ENCODE peak calls at places on chromosomes 7 and 10, in eight cellular contexts. F, D, T, J, V, E, S and Q are unnamed samples.

GRCh38 chr10:28984431-28984830 is 304.4 kb upstream of the LYZL1 start:
- DNase-seq in F (peak; percentile 93), D (no peak), T (peak; percentile 38), J (no peak), V (peak; percentile 33), E (no peak), S (no peak), Q (no peak)

GRCh38 chr7:157691521-157692155 is 354.8 kb downstream of the DNAJB6 start:
- DNase-seq in F (peak; percentile 4), D (no peak), T (no peak), J (peak; percentile 56), V (no peak), E (peak; percentile 67), S (no peak), Q (no peak)

GRCh38 chr7:74312418-74313021 is 23.3 kb downstream of the CLIP2 start:
- DNase-seq in F (no peak), D (peak; percentile 60), T (no peak), J (peak; percentile 30), V (no peak), E (no peak), S (no peak), Q (no peak)

GRCh38 chr10:63217120-63217605 is 84.0 kb downstream of the NRBF2 start:
- DNase-seq in F (peak; percentile 74), D (peak; percentile 27), T (no peak), J (peak; percentile 54), V (peak; percentile 44), E (no peak), S (no peak), Q (peak; percentile 72)

GRCh38 chr7:121305109-121305508 is 23.7 kb upstream of the WNT16 start:
- DNase-seq in F (no peak), D (no peak), T (no peak), J (no peak), V (no peak), E (no peak), S (no peak), Q (peak; percentile 43)

GRCh38 chr7:114310344-114311118 is 104.1 kb upstream of the FOXP2 start:
- DNase-seq in F (no peak), D (no peak), T (no peak), J (no peak), V (no peak), E (no peak), S (no peak), Q (no peak)

GRCh38 chr7:79293655-79294142 is 159.8 kb downstream of the MAGI2 start:
- DNase-seq in F (no peak), D (no peak), T (no peak), J (no peak), V (peak; percentile 86), E (no peak), S (no peak), Q (no peak)

GRCh38 chr10:24603333-24603732 is 120.4 kb downstream of the ARHGAP21 start:
- DNase-seq in F (no peak), D (no peak), T (no peak), J (no peak), V (no peak), E (no peak), S (no peak), Q (no peak)

GRCh38 chr7:134463751-134464150 is 4.9 kb upstream of the AKR1B1 start:
- DNase-seq in F (no peak), D (no peak), T (no peak), J (no peak), V (no peak), E (no peak), S (no peak), Q (no peak)

GRCh38 chr7:5591547-5591899 is 167.9 kb upstream of the TNRC18 start:
- DNase-seq in F (peak; percentile 35), D (no peak), T (no peak), J (peak; percentile 70), V (peak; percentile 72), E (no peak), S (no peak), Q (peak; percentile 74)

GRCh38 chr10:119103687-119104652 is at the start of gene DENND10:
- DNase-seq in F (peak; percentile 76), D (peak; percentile 73), T (peak; percentile 99), J (peak; percentile 100), V (no peak), E (peak; percentile 83), S (no peak), Q (peak; percentile 85)

GRCh38 chr7:26779978-26780595 is 84.3 kb downstream of the SKAP2 start:
- DNase-seq in F (no peak), D (no peak), T (no peak), J (no peak), V (no peak), E (no peak), S (no peak), Q (no peak)

DNA sequence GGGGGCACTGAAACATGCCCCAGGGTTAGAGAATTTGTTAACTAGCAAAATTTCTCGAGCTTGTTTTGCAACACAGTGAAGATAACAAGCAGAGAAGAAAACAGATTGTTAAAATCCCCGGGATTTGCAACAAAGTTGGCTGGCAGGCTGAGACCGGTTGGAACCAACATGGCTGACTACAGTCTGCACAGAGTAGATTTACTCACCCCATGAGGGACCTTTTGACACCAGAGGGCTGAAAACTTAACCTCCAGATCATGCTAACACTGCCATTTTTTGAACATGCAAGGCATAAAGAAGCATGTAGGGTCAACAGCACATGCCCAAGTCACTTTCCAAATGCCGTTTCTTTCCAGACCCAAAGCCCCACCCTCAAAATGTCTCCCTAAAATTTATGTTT is 95.2 kb upstream of the TMEM26 start:
- DNase-seq in F (no peak), D (no peak), T (no peak), J (no peak), V (no peak), E (no peak), S (no peak), Q (no peak)
- H2AFZ ChIP-seq in F (no peak overlapping the region), D (no peak overlapping the region), T (peak overlapping the region; percentile 28), J (no peak overlapping the region), V (no peak overlapping the region), E (no peak overlapping the region), S (no peak overlapping the region), Q (peak overlapping the region; percentile 84)

GRCh38 chr7:100673942-100674431 is 447 bp downstream of the GNB2 start:
- DNase-seq in F (no peak), D (no peak), T (peak; percentile 69), J (peak; percentile 69), V (no peak), E (peak; percentile 76), S (no peak), Q (no peak)

GRCh38 chr7:100676501-100677306 is 3.2 kb downstream of the GNB2 start:
- DNase-seq in F (no peak), D (no peak), T (no peak), J (no peak), V (no peak), E (no peak), S (no peak), Q (no peak)

GRCh38 chr7:100677308-100678095 is 4.0 kb downstream of the GNB2 start:
- DNase-seq in F (no peak), D (no peak), T (no peak), J (peak; percentile 46), V (no peak), E (no peak), S (no peak), Q (no peak)

GRCh38 chr7:100674441-100675407 is 1.2 kb downstream of the GNB2 start:
- DNase-seq in F (peak; percentile 42), D (no peak), T (no peak), J (peak; percentile 68), V (no peak), E (peak; percentile 69), S (no peak), Q (peak; percentile 67)

DNA sequence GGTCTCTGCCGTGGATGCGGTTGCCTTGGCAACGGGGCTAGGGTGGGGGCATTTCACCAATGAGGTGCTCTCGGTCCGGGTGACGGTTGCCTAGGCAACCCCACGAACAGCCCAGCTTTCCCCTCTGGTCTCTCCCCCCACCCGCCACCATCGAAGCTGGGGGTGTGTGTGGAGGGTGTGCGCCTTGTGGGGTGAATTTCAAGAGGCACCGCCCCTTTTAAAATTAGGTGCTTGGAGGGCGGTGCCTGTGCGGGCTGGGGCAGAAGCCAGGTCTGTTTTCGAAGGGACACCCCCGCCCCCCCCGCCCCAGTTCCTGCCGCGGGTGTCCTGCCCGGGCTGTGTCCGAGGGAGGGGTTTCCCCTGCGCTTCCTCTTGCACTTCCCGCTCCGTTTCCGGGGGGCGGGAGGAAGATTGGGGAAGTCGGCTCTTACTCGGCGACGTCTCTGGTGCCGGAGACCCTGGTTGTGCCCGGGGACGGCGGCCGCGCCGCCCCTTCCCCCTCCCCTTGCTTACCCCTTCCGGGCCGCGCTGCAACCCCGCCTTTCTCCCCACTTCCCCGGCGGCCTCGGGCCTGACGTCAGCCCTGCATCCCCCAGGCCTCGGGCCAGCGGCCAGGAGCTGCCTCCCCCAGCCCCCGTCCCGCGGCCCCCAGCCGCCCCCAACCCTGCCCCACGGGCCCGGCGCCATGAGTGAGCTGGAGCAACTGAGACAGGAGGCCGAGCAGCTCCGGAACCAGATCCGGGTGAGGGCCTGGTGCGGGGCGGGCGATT is 2.2 kb downstream of the GNB2 start:
- DNase-seq in F (peak; percentile 59), D (no peak), T (peak; percentile 78), J (peak; percentile 96), V (no peak), E (peak; percentile 80), S (peak; percentile 34), Q (peak; percentile 80)
- TF ChIP-seq POLR2AphosphoS5 in F (peak; percentile 45), D (no peak), T (no peak), J (no peak), V (no peak), E (no peak), S (no peak), Q (no peak)

DNA sequence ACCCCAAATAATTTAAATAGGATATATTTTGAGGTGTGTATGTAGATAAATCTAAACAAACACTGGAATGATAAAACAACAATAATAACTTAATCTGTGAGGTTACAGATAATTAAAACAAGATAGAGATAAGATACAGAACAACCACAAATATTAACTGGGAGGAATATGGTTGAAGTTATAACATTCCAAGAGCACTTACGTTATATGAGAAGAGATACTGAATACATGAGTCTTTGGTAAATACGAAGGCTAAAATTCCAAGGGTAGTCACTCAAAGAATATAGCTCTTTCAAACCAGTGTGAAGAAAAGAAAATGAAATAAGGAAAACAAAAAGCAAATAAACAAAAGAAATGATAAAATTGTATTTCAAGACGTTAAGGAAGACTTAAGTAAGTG is 76.0 kb upstream of the MYO3A start:
- DNase-seq in F (no peak), D (no peak), T (no peak), J (no peak), V (no peak), E (no peak), S (no peak), Q (no peak)
- H2AFZ ChIP-seq in F (no peak overlapping the region), D (no peak overlapping the region), T (no peak overlapping the region), J (no peak overlapping the region), V (no peak overlapping the region), E (no peak overlapping the region), S (no peak overlapping the region), Q (no peak overlapping the region)

GRCh38 chr7:151694441-151694827 is 174.7 kb upstream of the RHEB start:
- DNase-seq in F (no peak), D (no peak), T (no peak), J (no peak), V (no peak), E (no peak), S (no peak), Q (no peak)

GRCh38 chr7:151697515-151697895 is 177.8 kb upstream of the RHEB start:
- DNase-seq in F (no peak), D (no peak), T (no peak), J (no peak), V (no peak), E (no peak), S (no peak), Q (no peak)

GRCh38 chr7:151694828-151695580 is 175.3 kb upstream of the RHEB start:
- DNase-seq in F (no peak), D (no peak), T (no peak), J (peak; percentile 68), V (peak; percentile 40), E (no peak), S (no peak), Q (no peak)

GRCh38 chr7:151696738-151697514 is 177.2 kb upstream of the RHEB start:
- DNase-seq in F (no peak), D (no peak), T (no peak), J (peak; percentile 73), V (peak; percentile 19), E (no peak), S (no peak), Q (peak; percentile 58)

GRCh38 chr7:151695856-151696555 is 176.3 kb upstream of the RHEB start:
- DNase-seq in F (no peak), D (no peak), T (no peak), J (no peak), V (no peak), E (no peak), S (no peak), Q (no peak)
- TF ChIP-seq POLR2AphosphoS5 in F (no peak), D (no peak), T (no peak), J (no peak), V (no peak), E (no peak), S (no peak), Q (no peak)